ENCODE peak calls at places on chromosome 21, in six cellular contexts. I is DND-41, C is HCT116, Y is fibroblast of lung, Z is keratinocyte, M is astrocyte. B is an unnamed sample.

GRCh38 chr21:30234643-30235042 is 18.7 kb upstream of the CLDN8 start:
- DNase-seq in I (no peak), C (no peak), Y (no peak), Z (peak), M (no peak), B (no peak)

GRCh38 chr21:15138475-15138874 is 73.7 kb upstream of the NRIP1 start:
- DNase-seq in I (peak), C (no peak), Y (no peak), Z (no peak), M (no peak), B (no peak)

GRCh38 chr21:32712043-32712442 is 15.8 kb downstream of the SYNJ1 start:
- DNase-seq in I (peak), C (no peak), Y (peak), Z (no peak), M (no peak), B (no peak)

GRCh38 chr21:46404306-46404705 is 54.4 kb upstream of the DIP2A start:
- DNase-seq in I (no peak), C (no peak), Y (no peak), Z (no peak), M (no peak), B (no peak)

GRCh38 chr21:21159253-21159899 is 161.2 kb downstream of the NCAM2 start:
- DNase-seq in I (no peak), C (no peak), Y (peak), Z (no peak), M (no peak), B (no peak)

GRCh38 chr21:21415741-21416140 is 417.5 kb downstream of the NCAM2 start:
- DNase-seq in I (no peak), C (no peak), Y (peak), Z (no peak), M (peak), B (no peak)

GRCh38 chr21:15001773-15002647 is 62.8 kb downstream of the NRIP1 start:
- DNase-seq in I (no peak), C (no peak), Y (no peak), Z (no peak), M (no peak), B (no peak)

GRCh38 chr21:34553199-34553952 is 41.4 kb upstream of the KCNE1 start:
- DNase-seq in I (no peak), C (peak), Y (peak), Z (no peak), M (peak), B (peak)

GRCh38 chr21:25459993-25460392 is 147.3 kb downstream of the MRPL39 start:
- DNase-seq in I (no peak), C (no peak), Y (no peak), Z (no peak), M (no peak), B (no peak)

GRCh38 chr21:20720623-20721022 is 277.6 kb upstream of the NCAM2 start:
- DNase-seq in I (no peak), C (no peak), Y (peak), Z (no peak), M (peak), B (no peak)

DNA sequence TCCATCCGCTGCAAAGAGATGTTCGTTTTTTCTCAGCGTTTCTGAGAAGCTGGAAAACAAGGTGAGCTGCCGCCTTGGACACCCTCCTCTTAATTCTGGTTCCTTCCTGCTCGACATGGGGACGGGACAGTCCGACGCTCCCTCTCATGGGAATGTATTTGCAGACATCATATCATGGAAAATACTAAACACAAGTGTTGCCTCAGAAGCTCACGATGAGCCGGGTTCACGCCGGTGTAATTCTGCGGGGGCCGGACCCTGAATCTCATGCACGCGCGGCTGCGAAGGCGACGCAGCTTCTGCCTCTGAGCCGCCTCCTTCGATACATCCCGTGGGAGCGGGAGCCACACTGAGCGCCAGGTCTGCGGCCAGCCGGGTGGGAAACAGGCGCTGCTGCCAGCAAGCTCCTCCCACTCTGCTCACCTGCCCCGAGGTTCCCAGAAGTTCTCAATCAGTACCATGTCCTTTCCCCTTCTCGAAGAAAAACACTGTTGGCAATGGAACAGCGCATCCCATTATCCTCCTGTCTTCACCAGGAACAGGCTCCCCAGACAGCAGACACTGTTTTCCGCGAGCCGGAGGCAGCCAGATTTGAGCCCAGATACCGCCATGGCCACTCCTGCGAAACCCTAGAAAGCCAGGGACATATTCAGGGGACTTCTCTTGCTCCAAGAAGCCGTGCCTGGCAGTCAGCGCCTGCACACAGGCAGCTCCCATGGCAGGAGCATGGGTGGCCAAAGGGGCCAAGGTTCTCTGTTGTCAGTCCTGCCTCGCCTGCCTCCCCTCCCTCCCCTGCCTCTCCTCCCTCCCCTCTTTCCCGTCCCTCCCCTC is 98.0 kb downstream of the WDR4 start:
- DNase-seq in I (no peak), C (no peak), Y (no peak), Z (no peak), M (no peak), B (peak)
- TF ChIP-seq EZH2 in I (no peak), C (no peak), Y (peak), Z (peak), M (no peak), B (peak)

DNA sequence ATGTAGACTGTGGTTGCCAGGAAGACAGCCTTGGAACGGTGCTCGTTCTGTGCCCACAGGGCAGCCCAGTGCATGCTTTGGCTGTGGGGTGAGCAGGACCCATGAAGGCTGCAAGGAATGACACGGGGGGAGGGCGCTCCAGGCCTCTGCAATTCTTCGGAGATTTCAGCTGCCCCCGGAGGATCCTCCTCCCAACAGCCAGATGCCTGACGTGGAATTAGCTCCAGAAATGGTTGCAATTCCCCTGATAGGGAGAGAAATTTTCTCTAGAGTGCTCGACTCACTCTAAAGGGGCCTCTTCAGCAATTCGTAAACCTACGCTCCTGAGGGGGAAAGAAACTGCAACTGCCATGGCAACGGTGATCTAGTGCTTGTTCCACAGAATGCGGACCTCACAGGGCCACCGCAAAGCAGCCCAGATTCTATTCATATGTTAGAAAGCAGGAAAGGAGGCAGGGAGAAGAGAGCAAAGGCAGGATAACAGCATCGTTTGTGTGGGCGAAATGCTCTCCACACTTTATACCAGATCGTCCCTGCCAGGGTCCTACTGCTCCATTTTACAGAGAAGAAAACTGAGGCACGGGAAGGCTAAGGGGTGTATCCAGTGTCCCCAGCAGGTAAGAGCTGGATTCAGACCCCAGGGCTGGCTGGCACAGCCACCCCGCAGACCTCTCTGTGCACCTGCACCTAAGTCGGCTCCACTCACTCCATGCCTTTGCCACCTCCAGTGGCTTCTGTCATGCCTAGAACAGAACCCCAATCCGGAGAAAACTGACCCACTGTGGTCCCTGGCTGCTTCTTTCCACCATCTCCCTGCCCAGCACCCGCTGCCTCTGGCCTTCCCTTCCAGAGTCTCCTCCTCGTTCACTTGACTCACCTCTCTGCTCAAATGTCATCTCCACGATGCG is 11.9 kb upstream of the PDE9A start:
- DNase-seq in I (no peak), C (no peak), Y (peak), Z (no peak), M (no peak), B (no peak)
- H3K4me2 ChIP-seq in I (no peak), C (no peak), Y (no peak), Z (no peak), M (peak), B (no peak)

GRCh38 chr21:41953249-41953830 is 478 bp downstream of the C2CD2 start:
- DNase-seq in I (no peak), C (no peak), Y (no peak), Z (no peak), M (no peak), B (no peak)
- TF ChIP-seq EZH2 in I (no peak), C (no peak), Y (no peak), Z (no peak), M (no peak), B (no peak)

GRCh38 chr21:37342046-37342632 is 24.4 kb upstream of the DYRK1A start:
- DNase-seq in I (no peak), C (no peak), Y (no peak), Z (no peak), M (no peak), B (no peak)
- H3K4me2 ChIP-seq in I (no peak), C (no peak), Y (no peak), Z (peak), M (no peak), B (peak)

DNA sequence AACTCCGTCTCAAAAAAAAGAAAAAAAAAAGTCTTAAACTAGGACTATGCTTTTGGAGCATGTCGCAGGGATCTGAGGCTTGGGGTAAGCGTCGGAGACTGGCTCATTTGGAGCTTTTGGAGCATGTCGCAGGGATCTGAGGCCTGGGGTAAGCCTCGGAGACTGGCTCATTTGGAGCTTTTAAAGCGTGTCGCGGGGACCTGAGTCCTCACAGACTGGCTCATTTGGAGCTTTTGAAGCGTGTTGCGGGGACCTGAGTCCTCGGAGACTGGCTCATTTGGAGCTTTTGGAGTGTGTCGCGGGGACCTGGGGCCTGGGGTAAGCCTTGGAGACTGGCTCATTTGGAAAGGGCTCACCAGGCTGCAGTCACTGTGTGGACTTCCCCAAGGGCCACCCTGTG is 13.6 kb upstream of the TSPEAR start:
- DNase-seq in I (no peak), C (no peak), Y (no peak), Z (no peak), M (no peak), B (no peak)
- TF ChIP-seq EZH2 in I (no peak), C (no peak), Y (no peak), Z (no peak), M (no peak), B (no peak)

GRCh38 chr21:38170705-38171682 is 85.8 kb upstream of the KCNJ15 start:
- DNase-seq in I (no peak), C (no peak), Y (peak), Z (no peak), M (peak), B (peak)
- H3K4me2 ChIP-seq in I (no peak), C (no peak), Y (peak), Z (no peak), M (peak), B (peak)

GRCh38 chr21:36696390-36696639 is 2.6 kb upstream of the SIM2 start:
- DNase-seq in I (no peak), C (no peak), Y (no peak), Z (no peak), M (no peak), B (no peak)
- TF ChIP-seq EZH2 in I (no peak), C (no peak), Y (no peak), Z (no peak), M (no peak), B (no peak)

DNA sequence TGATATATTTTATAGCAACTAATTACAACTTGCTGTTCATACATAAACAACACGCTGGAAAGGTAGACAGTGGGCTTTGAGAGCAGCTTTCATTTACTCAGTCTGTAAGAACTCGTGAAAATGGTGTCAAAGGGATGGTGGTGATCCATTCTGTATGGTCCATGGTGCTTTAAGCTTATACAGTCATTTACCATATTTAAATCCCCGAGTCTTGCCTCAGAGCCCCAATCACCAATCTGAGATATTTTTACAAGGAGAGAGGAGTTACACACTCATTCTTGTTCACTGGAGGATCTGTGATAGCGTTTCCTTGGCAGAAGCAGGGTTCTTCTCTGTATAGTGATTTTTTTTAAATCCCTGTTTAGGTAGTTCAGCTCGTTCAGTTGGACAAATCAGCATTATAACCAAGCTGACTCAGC is 694.6 kb downstream of the USP25 start:
- DNase-seq in I (no peak), C (no peak), Y (peak), Z (no peak), M (peak), B (peak)
- H3K4me2 ChIP-seq in I (no peak), C (no peak), Y (peak), Z (peak), M (peak), B (peak)

B was measured in endothelial cell of umbilical vein.